ENCODE peak calls at places on chromosomes 4 and X, in six cellular contexts. S is BJ, I is A549, D is lower lobe of right lung, V is astrocyte, E is lung. H is an unnamed sample.

GRCh38 chrX:147891886-147892285 is 19.8 kb upstream of the FMR1 start:
- DNase-seq in S (no peak), I (no peak), D (no peak), V (no peak), E (no peak), H (peak; percentile 49)

GRCh38 chr4:77010841-77011354 is 61.3 kb downstream of the SEPTIN11 start:
- DNase-seq in S (no peak), I (no peak), D (no peak), V (peak; percentile 87), E (no peak), H (peak; percentile 91)

GRCh38 chrX:4091046-4091760 is 377.8 kb upstream of the PRKX start:
- DNase-seq in S (no peak), I (peak; percentile 0), D (no peak), V (no peak), E (no peak), H (no peak)

GRCh38 chr4:2341261-2341841 is 77.1 kb downstream of the ZFYVE28 start:
- DNase-seq in S (no peak), I (no peak), D (no peak), V (no peak), E (peak; percentile 18), H (no peak)

GRCh38 chr4:82415922-82416365 is 14.3 kb downstream of the HNRNPDL start:
- DNase-seq in S (no peak), I (no peak), D (no peak), V (no peak), E (no peak), H (no peak)

GRCh38 chr4:83109480-83110221 is 4.9 kb downstream of the PLAC8 start:
- DNase-seq in S (no peak), I (peak; percentile 44), D (peak; percentile 66), V (no peak), E (no peak), H (peak; percentile 35)

GRCh38 chr4:154230091-154230490 is 261.5 kb downstream of the DCHS2 start:
- DNase-seq in S (peak; percentile 23), I (no peak), D (no peak), V (no peak), E (no peak), H (peak; percentile 53)

GRCh38 chrX:48558270-48558669 is 16.0 kb upstream of the RBM3 start:
- DNase-seq in S (peak; percentile 39), I (peak; percentile 36), D (no peak), V (peak; percentile 82), E (no peak), H (peak; percentile 76)

GRCh38 chrX:39318497-39319343 is 517.5 kb downstream of the MID1IP1 start:
- DNase-seq in S (no peak), I (no peak), D (no peak), V (no peak), E (no peak), H (no peak)

GRCh38 chr4:156021298-156021697 is 67.6 kb upstream of the CTSO start:
- DNase-seq in S (no peak), I (no peak), D (no peak), V (no peak), E (no peak), H (no peak)

GRCh38 chr4:3766207-3766790 is at the start of gene ADRA2C:
- DNase-seq in S (no peak), I (peak; percentile 33), D (no peak), V (no peak), E (no peak), H (peak; percentile 25)
- H3K4me3 ChIP-seq in S (peak within 1 kb of the TSS; percentile 25), I (peak within 1 kb of the TSS; percentile 45), D (peak within 1 kb of the TSS; percentile 37), V (no peak within 1 kb of the TSS), E (no peak within 1 kb of the TSS), H (peak within 1 kb of the TSS; percentile 36)

GRCh38 chr4:122873146-122873545 is 46.5 kb downstream of the FGF2 start:
- DNase-seq in S (no peak), I (peak; percentile 16), D (no peak), V (no peak), E (no peak), H (no peak)
- TF ChIP-seq CTCF in S (no peak), I (no peak), D (no peak), V (no peak), E (no peak), H (no peak)

GRCh38 chr4:129668092-129668491 is 572.1 kb downstream of the C4orf33 start:
- DNase-seq in S (no peak), I (no peak), D (no peak), V (no peak), E (no peak), H (no peak)
- H3K4me3 ChIP-seq in S (no peak overlapping the region), I (no peak overlapping the region), D (no peak overlapping the region), V (no peak overlapping the region), E (no peak overlapping the region), H (no peak overlapping the region)

GRCh38 chr4:189974056-189974455 is 33.4 kb downstream of the FRG1 start:
- DNase-seq in S (no peak), I (peak; percentile 43), D (no peak), V (no peak), E (no peak), H (peak; percentile 9)
- TF ChIP-seq CTCF in S (peak; percentile 19), I (peak; percentile 42), D (no peak), V (no peak), E (no peak), H (peak; percentile 45)

GRCh38 chr4:89305028-89305427 is 2.6 kb downstream of the GPRIN3 start:
- DNase-seq in S (no peak), I (peak; percentile 46), D (no peak), V (no peak), E (no peak), H (no peak)
- H3K4me3 ChIP-seq in S (no peak overlapping the region), I (peak overlapping the region; percentile 80), D (peak overlapping the region; percentile 73), V (no peak overlapping the region), E (no peak overlapping the region), H (no peak overlapping the region)

DNA sequence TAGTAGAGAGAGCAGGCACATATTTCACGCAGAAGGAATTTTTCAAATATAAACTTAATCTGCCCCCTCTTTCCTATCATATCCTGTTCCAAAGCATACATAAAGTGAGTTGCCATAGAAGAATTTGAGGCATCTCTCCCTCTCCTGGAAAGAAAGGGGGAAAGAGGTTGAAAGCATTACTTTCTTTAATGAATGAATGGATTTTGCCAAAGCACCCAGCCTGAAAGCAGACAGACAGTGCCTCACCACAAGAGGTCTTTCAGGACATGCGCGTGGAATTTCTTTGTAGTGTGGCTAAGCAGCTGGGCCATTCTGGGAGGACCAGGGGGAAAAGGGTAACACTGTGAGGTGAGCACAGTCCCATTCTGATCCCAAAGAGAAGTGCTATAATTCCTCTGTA is 651.4 kb downstream of the IQCM start:
- DNase-seq in S (peak; percentile 52), I (peak; percentile 3), D (no peak), V (peak; percentile 97), E (no peak), H (peak; percentile 94)
- TF ChIP-seq CTCF in S (peak; percentile 10), I (no peak), D (no peak), V (no peak), E (no peak), H (peak; percentile 46)

GRCh38 chrX:38220936-38221386 is 290 bp upstream of the SRPX start:
- DNase-seq in S (no peak), I (no peak), D (no peak), V (peak; percentile 29), E (no peak), H (no peak)
- H3K4me3 ChIP-seq in S (peak overlapping the region; percentile 63), I (peak overlapping the region; percentile 45), D (peak overlapping the region; percentile 55), V (peak overlapping the region; percentile 79), E (peak overlapping the region; percentile 37), H (peak overlapping the region; percentile 72)

GRCh38 chr4:67873116-67873515 is 10.7 kb downstream of the TMPRSS11D start:
- DNase-seq in S (no peak), I (no peak), D (no peak), V (no peak), E (no peak), H (peak; percentile 12)

GRCh38 chr4:67877086-67877485 is 6.7 kb downstream of the TMPRSS11D start:
- DNase-seq in S (no peak), I (no peak), D (no peak), V (no peak), E (no peak), H (no peak)

GRCh38 chr4:67869580-67870190 is 14.1 kb downstream of the TMPRSS11D start:
- DNase-seq in S (no peak), I (no peak), D (no peak), V (no peak), E (no peak), H (no peak)

GRCh38 chr4:67875011-67875410 is 8.8 kb downstream of the TMPRSS11D start:
- DNase-seq in S (no peak), I (no peak), D (no peak), V (no peak), E (no peak), H (peak; percentile 38)

GRCh38 chr4:67871867-67872266 is 11.9 kb downstream of the TMPRSS11D start:
- DNase-seq in S (no peak), I (peak; percentile 25), D (no peak), V (peak; percentile 28), E (no peak), H (peak; percentile 59)
- TF ChIP-seq CTCF in S (peak; percentile 61), I (peak; percentile 28), D (peak; percentile 26), V (peak; percentile 64), E (no peak), H (peak; percentile 73)

GRCh38 chrX:68832101-68832416 is 3.2 kb downstream of the EFNB1 start:
- DNase-seq in S (peak; percentile 26), I (no peak), D (peak; percentile 58), V (peak; percentile 73), E (no peak), H (peak; percentile 74)

GRCh38 chrX:68833855-68834331 is 5.1 kb downstream of the EFNB1 start:
- DNase-seq in S (no peak), I (no peak), D (no peak), V (no peak), E (no peak), H (no peak)

GRCh38 chrX:68833448-68833805 is 4.6 kb downstream of the EFNB1 start:
- DNase-seq in S (no peak), I (no peak), D (no peak), V (no peak), E (no peak), H (no peak)

GRCh38 chrX:68831405-68832100 is 2.7 kb downstream of the EFNB1 start:
- DNase-seq in S (no peak), I (no peak), D (no peak), V (no peak), E (no peak), H (no peak)

DNA sequence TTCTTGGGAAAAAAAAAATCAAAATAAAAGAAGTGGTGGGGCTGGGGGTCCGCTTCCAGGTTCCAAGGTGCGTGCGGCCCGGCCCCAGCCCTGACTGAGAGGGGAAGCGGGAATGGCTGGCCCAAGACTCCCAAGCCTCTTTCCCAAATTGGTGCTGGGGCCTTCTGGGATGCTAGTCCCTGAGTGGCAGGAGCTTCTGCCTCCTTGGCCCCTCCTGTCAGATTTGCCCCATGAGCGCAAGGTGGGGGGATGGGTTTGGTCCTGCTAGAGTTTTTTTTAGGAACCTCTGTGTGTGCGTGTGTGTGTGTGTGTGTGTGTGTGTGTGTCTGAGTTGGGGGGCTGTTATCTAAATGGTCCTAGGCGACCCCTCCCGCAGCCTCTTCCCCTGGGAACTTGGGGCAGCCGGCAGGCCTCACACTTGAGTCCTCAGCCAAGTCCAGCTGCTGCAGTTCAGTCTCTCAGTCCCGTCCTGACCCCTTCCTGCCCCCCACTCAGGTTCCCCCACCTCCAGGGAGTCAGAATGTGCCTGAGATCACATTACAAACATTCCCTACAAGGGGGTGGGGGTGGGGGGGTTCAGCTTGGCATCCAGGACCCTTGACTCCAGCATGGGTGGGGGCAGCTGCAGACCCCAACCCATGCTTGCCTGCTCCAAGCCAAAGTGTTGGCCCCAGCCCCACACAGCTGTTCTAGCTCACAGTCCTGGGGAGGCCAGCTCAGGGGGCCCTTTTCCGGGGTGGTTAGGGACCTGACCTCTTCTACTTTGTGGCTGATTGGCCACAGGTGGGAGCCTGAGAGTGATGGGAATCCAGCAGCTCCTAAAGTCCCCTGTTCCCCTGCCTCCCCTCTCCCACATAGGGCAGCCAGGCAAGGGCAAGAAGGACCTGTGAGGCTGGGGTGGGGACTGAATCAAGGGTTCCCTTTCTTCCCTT is 4.0 kb downstream of the EFNB1 start:
- DNase-seq in S (no peak), I (no peak), D (no peak), V (no peak), E (no peak), H (no peak)
- H3K4me3 ChIP-seq in S (peak overlapping the region; percentile 68), I (no peak overlapping the region), D (peak overlapping the region; percentile 75), V (no peak overlapping the region), E (peak overlapping the region; percentile 27), H (no peak overlapping the region)

H was measured in AG10803.